ENCODE peak calls at places on chromosomes 13 and 19, in eight cellular contexts. T is GM12865, X is psoas muscle, H is IMR-90, D is epithelial cell of esophagus, I is fibroblast of lung, K is PC-9, Q is breast epithelium. B is an unnamed sample.

GRCh38 chr13:98960331-98961203 is 17.3 kb downstream of the DOCK9 start:
- DNase-seq in T (no peak), X (no peak), H (no peak), D (no peak), I (no peak), K (no peak), Q (no peak), B (no peak)

GRCh38 chr19:10701955-10702307 is 692 bp downstream of the QTRT1 start:
- DNase-seq in T (peak), X (no peak), H (no peak), D (no peak), I (no peak), K (no peak), Q (no peak), B (no peak)

GRCh38 chr13:45242070-45242469 is 41.2 kb upstream of the KCTD4 start:
- DNase-seq in T (no peak), X (no peak), H (peak), D (peak), I (peak), K (peak), Q (no peak), B (no peak)

GRCh38 chr19:3360494-3361383 is 5.6 kb upstream of the NFIC start:
- DNase-seq in T (peak), X (peak), H (no peak), D (peak), I (peak), K (no peak), Q (no peak), B (no peak)

GRCh38 chr19:48194041-48194871 is 23.8 kb downstream of the ZSWIM9 start:
- DNase-seq in T (peak), X (no peak), H (peak), D (no peak), I (no peak), K (no peak), Q (no peak), B (no peak)

GRCh38 chr19:35351441-35352176 is 3.9 kb downstream of the FFAR1 start:
- DNase-seq in T (no peak), X (no peak), H (no peak), D (no peak), I (no peak), K (no peak), Q (peak), B (no peak)

GRCh38 chr19:46766569-46767317 is 20.5 kb upstream of the STRN4 start:
- DNase-seq in T (peak), X (no peak), H (no peak), D (peak), I (no peak), K (peak), Q (no peak), B (no peak)

GRCh38 chr13:76307157-76307556 is 579.0 kb downstream of the KCTD12 start:
- DNase-seq in T (no peak), X (no peak), H (peak), D (no peak), I (peak), K (no peak), Q (no peak), B (no peak)

GRCh38 chr13:48233097-48233885 is at the start of gene ITM2B:
- DNase-seq in T (peak), X (peak), H (peak), D (peak), I (peak), K (peak), Q (peak), B (no peak)

GRCh38 chr13:105048685-105049084 is 1486.8 kb downstream of the EFNB2 start:
- DNase-seq in T (peak), X (no peak), H (no peak), D (peak), I (no peak), K (no peak), Q (no peak), B (peak)

GRCh38 chr19:51971624-51972023 is 15.0 kb downstream of the ZNF350 start:
- DNase-seq in T (peak), X (no peak), H (peak), D (no peak), I (peak), K (peak), Q (no peak), B (no peak)

GRCh38 chr19:40341601-40342482 is 6.4 kb downstream of the C19orf47 start:
- DNase-seq in T (no peak), X (peak), H (no peak), D (peak), I (no peak), K (no peak), Q (peak), B (no peak)

GRCh38 chr13:74040200-74040599 is 94.0 kb downstream of the KLF12 start:
- DNase-seq in T (peak), X (peak), H (peak), D (peak), I (peak), K (peak), Q (no peak), B (peak)

GRCh38 chr19:19399733-19400438 is 5.6 kb upstream of the GATAD2A start:
- DNase-seq in T (no peak), X (no peak), H (peak), D (no peak), I (peak), K (no peak), Q (no peak), B (no peak)

DNA sequence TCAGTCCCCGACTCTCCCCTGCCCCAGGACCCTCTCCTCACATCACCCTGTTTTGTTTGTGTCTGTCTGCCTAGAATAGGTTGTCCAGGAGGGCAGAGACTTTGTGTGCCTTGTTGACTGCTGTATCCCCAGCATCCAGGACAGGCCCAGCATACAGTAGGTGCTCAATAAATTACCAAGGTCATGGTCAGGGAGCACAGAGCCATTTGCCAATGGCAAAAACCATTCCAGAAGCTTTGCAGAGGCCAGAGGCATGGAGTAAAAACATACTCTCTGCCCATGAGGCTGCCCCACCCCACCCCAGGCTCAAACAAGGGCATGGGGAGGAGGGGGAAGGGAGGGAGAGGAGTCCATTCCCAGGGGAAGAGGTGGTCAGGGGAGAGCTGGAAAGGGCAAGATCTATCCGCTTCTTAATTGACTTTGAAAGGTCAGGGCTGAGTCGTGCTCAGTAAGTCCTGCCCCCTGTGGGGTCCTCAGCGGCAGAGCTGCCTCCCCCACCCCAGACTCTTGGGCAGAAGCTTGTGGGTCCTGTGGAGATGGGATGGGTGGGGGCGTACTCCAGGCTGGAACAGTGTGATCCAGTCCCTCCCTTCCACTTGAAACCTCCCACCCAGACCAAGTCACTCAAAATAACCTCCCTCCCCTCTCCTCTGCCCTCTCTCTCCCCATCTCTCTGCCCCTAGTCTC is 4.4 kb downstream of the GPR4 start:
- DNase-seq in T (no peak), X (no peak), H (no peak), D (no peak), I (no peak), K (no peak), Q (no peak), B (no peak)
- H3K4me3 ChIP-seq in T (no peak), X (peak), H (no peak), D (no peak), I (peak), K (no peak), Q (no peak), B (no peak)

DNA sequence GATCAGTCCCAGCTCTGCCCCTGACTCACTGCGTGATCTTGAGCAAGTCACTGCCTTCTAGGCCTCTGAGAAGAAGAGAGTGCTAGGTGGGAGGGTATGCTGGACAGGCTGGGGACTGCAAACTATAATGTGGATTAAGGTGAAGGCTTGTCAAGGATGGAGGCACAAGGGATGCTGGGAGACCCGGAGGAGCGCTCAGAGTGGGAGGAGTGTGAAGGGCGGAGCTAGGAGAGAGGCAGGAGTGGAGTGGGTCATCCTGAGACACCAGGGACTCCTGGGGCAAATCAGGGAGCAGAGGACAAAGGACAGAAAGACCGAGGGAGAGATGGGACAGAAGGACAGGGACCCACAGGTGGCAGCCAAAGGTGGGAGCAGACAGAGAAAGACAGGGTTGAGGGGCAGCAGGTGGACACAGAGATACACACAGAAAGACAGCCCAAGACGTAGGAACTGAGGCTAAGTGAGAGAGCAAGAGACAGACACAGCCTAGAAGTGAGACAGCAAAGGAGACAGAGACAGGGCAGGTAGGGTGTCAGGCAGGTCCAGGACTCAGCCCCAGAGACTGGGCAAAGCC is 2.6 kb downstream of the GRIK5 start:
- DNase-seq in T (no peak), X (no peak), H (no peak), D (no peak), I (no peak), K (no peak), Q (no peak), B (no peak)
- TF ChIP-seq CTCF in T (no peak), X (no peak), H (no peak), D (no peak), I (no peak), K (no peak), Q (no peak), B (no peak)

GRCh38 chr13:51638497-51638871 is 54.2 kb downstream of the WDFY2 start:
- DNase-seq in T (no peak), X (no peak), H (no peak), D (peak), I (peak), K (no peak), Q (no peak), B (no peak)
- H3K4me3 ChIP-seq in T (no peak), X (no peak), H (no peak), D (no peak), I (no peak), K (no peak), Q (no peak), B (no peak)

GRCh38 chr19:38556521-38557174 is 61.1 kb downstream of the MAP4K1 start:
- DNase-seq in T (peak), X (peak), H (no peak), D (peak), I (no peak), K (no peak), Q (no peak), B (no peak)
- TF ChIP-seq CTCF in T (peak), X (no peak), H (peak), D (peak), I (peak), K (peak), Q (no peak), B (peak)

GRCh38 chr19:24078688-24079087 is 8.3 kb upstream of the ZNF254 start:
- DNase-seq in T (no peak), X (no peak), H (no peak), D (no peak), I (no peak), K (no peak), Q (no peak), B (no peak)

GRCh38 chr19:24071078-24071477 is 15.9 kb upstream of the ZNF254 start:
- DNase-seq in T (no peak), X (no peak), H (no peak), D (peak), I (no peak), K (no peak), Q (no peak), B (no peak)

GRCh38 chr19:24073807-24074206 is 13.2 kb upstream of the ZNF254 start:
- DNase-seq in T (no peak), X (no peak), H (no peak), D (peak), I (no peak), K (peak), Q (no peak), B (no peak)

GRCh38 chr19:24072720-24073119 is 14.3 kb upstream of the ZNF254 start:
- DNase-seq in T (no peak), X (no peak), H (no peak), D (no peak), I (no peak), K (no peak), Q (no peak), B (no peak)

DNA sequence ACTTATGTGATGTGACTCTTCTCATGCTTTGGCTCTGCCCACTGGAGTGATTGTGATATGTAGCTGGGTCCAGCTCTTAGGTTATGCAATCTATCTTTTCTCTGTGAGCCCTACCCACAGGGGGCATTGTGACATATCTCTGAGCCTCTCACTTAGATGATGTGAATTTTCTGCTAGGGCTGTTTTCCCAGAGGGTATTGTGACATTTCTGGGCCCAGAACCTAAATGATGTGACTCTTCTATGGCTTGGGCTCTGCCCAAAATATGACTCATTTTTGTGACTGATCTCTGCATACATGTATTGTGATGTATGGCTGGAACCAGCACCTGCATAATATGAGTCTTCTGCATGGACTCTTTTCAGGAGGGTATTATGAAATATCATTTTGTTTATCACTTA is 12.3 kb upstream of the ZNF254 start:
- DNase-seq in T (no peak), X (no peak), H (peak), D (peak), I (peak), K (no peak), Q (no peak), B (no peak)
- H3K4me3 ChIP-seq in T (no peak), X (no peak), H (no peak), D (no peak), I (no peak), K (no peak), Q (no peak), B (no peak)

GRCh38 chr19:7915250-7916136 is 863 bp downstream of the TGFBR3L start:
- DNase-seq in T (no peak), X (no peak), H (no peak), D (no peak), I (no peak), K (no peak), Q (no peak), B (no peak)

GRCh38 chr19:7916137-7916907 is 1.7 kb downstream of the TGFBR3L start:
- DNase-seq in T (peak), X (peak), H (no peak), D (peak), I (no peak), K (no peak), Q (no peak), B (no peak)

GRCh38 chr19:7916908-7917291 is 2.3 kb downstream of the TGFBR3L start:
- DNase-seq in T (no peak), X (no peak), H (no peak), D (no peak), I (no peak), K (no peak), Q (no peak), B (no peak)

GRCh38 chr19:7918615-7919421 is 1.3 kb upstream of the SNAPC2 start:
- DNase-seq in T (no peak), X (no peak), H (no peak), D (no peak), I (no peak), K (no peak), Q (no peak), B (no peak)

GRCh38 chr19:7917292-7918061 is 2.7 kb upstream of the SNAPC2 start:
- DNase-seq in T (peak), X (peak), H (peak), D (peak), I (peak), K (peak), Q (no peak), B (no peak)
- TF ChIP-seq CTCF in T (peak), X (peak), H (peak), D (peak), I (peak), K (peak), Q (peak), B (peak)

B was measured in GM12864.